ENCODE peak calls at places on chromosomes 2 and 18, in ten cellular contexts. Z, Y, F, L, N, W, D, O, B and P are unnamed samples.

GRCh38 chr2:23843051-23843976 is 83.6 kb downstream of the ATAD2B start:
- DNase-seq in Z (no peak), Y (no peak), F (no peak), L (no peak), N (no peak), W (no peak), D (peak; percentile 10), O (no peak), B (peak; percentile 47), P (no peak)

GRCh38 chr2:37616674-37616999 is 54.8 kb downstream of the CDC42EP3 start:
- DNase-seq in Z (no peak), Y (no peak), F (no peak), L (no peak), N (no peak), W (no peak), D (no peak), O (no peak), B (peak; percentile 98), P (no peak)

GRCh38 chr2:228526687-228527086 is 345.2 kb upstream of the SPHKAP start:
- DNase-seq in Z (no peak), Y (no peak), F (no peak), L (no peak), N (no peak), W (no peak), D (no peak), O (no peak), B (no peak), P (no peak)

GRCh38 chr18:31880186-31880898 is 62.6 kb downstream of the TRAPPC8 start:
- DNase-seq in Z (no peak), Y (no peak), F (no peak), L (no peak), N (no peak), W (no peak), D (no peak), O (no peak), B (no peak), P (no peak)

GRCh38 chr2:18167871-18168270 is 289.4 kb downstream of the KCNS3 start:
- DNase-seq in Z (no peak), Y (no peak), F (no peak), L (no peak), N (no peak), W (no peak), D (no peak), O (no peak), B (no peak), P (no peak)

GRCh38 chr2:152875832-152876669 is 157.6 kb downstream of the ARL6IP6 start:
- DNase-seq in Z (no peak), Y (no peak), F (no peak), L (no peak), N (no peak), W (no peak), D (no peak), O (no peak), B (peak; percentile 24), P (no peak)

GRCh38 chr18:45197526-45197970 is 417.7 kb upstream of the SLC14A2 start:
- DNase-seq in Z (no peak), Y (no peak), F (no peak), L (no peak), N (no peak), W (no peak), D (no peak), O (no peak), B (peak; percentile 44), P (no peak)

GRCh38 chr2:16553222-16553621 is 112.4 kb downstream of the CYRIA start:
- DNase-seq in Z (peak; percentile 46), Y (no peak), F (peak; percentile 49), L (no peak), N (no peak), W (peak; percentile 2), D (peak; percentile 44), O (peak; percentile 7), B (peak; percentile 1), P (peak; percentile 51)

GRCh38 chr2:109279243-109279860 is 150.3 kb downstream of the SH3RF3 start:
- DNase-seq in Z (no peak), Y (no peak), F (no peak), L (no peak), N (no peak), W (no peak), D (no peak), O (no peak), B (no peak), P (no peak)

GRCh38 chr2:234754126-234754525 is 197.7 kb upstream of the SH3BP4 start:
- DNase-seq in Z (no peak), Y (no peak), F (no peak), L (no peak), N (no peak), W (no peak), D (no peak), O (no peak), B (peak; percentile 47), P (no peak)

GRCh38 chr18:48757906-48758305 is 192.9 kb downstream of the SMAD7 start:
- DNase-seq in Z (no peak), Y (no peak), F (no peak), L (no peak), N (no peak), W (no peak), D (no peak), O (no peak), B (no peak), P (no peak)

GRCh38 chr2:190596998-190597397 is 51.9 kb upstream of the NAB1 start:
- DNase-seq in Z (no peak), Y (no peak), F (no peak), L (peak; percentile 49), N (no peak), W (no peak), D (no peak), O (no peak), B (no peak), P (no peak)

GRCh38 chr18:46156838-46157237 is 52.7 kb downstream of the HAUS1 start:
- DNase-seq in Z (no peak), Y (no peak), F (no peak), L (no peak), N (no peak), W (no peak), D (no peak), O (no peak), B (no peak), P (no peak)

GRCh38 chr2:36459725-36460137 is 104.2 kb downstream of the CRIM1 start:
- DNase-seq in Z (peak; percentile 52), Y (no peak), F (peak; percentile 66), L (no peak), N (peak; percentile 6), W (no peak), D (peak; percentile 83), O (no peak), B (peak; percentile 59), P (peak; percentile 89)

GRCh38 chr2:70561893-70562292 is 8.3 kb upstream of the TGFA start:
- DNase-seq in Z (no peak), Y (no peak), F (no peak), L (no peak), N (no peak), W (no peak), D (no peak), O (no peak), B (no peak), P (no peak)

GRCh38 chr18:48589797-48590519 is 51.1 kb downstream of the CTIF start:
- DNase-seq in Z (no peak), Y (no peak), F (no peak), L (peak; percentile 86), N (no peak), W (no peak), D (no peak), O (no peak), B (no peak), P (no peak)

GRCh38 chr2:111900859-111901258 is 2.5 kb downstream of the MERTK start:
- DNase-seq in Z (peak; percentile 23), Y (no peak), F (peak; percentile 60), L (no peak), N (no peak), W (no peak), D (peak; percentile 68), O (no peak), B (peak; percentile 45), P (peak; percentile 65)

GRCh38 chr2:212712991-212713390 is 174.4 kb upstream of the ERBB4 start:
- DNase-seq in Z (no peak), Y (no peak), F (no peak), L (no peak), N (no peak), W (no peak), D (no peak), O (no peak), B (peak; percentile 16), P (no peak)

GRCh38 chr2:188292446-188293239 is 969 bp downstream of the GULP1 start:
- DNase-seq in Z (peak; percentile 69), Y (peak; percentile 85), F (peak; percentile 85), L (peak; percentile 86), N (peak; percentile 62), W (no peak), D (peak; percentile 91), O (no peak), B (peak; percentile 87), P (peak; percentile 83)

GRCh38 chr2:56565143-56565542 is 381.4 kb downstream of the CCDC85A start:
- DNase-seq in Z (no peak), Y (no peak), F (no peak), L (no peak), N (no peak), W (no peak), D (no peak), O (no peak), B (peak; percentile 5), P (no peak)

GRCh38 chr2:134324942-134325341 is 71.1 kb downstream of the MGAT5 start:
- DNase-seq in Z (no peak), Y (no peak), F (no peak), L (no peak), N (no peak), W (no peak), D (no peak), O (no peak), B (no peak), P (no peak)

GRCh38 chr2:101736861-101737291 is 39.4 kb downstream of the MAP4K4 start:
- DNase-seq in Z (no peak), Y (no peak), F (no peak), L (no peak), N (no peak), W (no peak), D (no peak), O (no peak), B (peak; percentile 85), P (no peak)

GRCh38 chr2:237312021-237312755 is 101.8 kb downstream of the COL6A3 start:
- DNase-seq in Z (no peak), Y (no peak), F (no peak), L (no peak), N (no peak), W (no peak), D (no peak), O (no peak), B (peak; percentile 43), P (no peak)

GRCh38 chr18:39057423-39058057 is 1491.9 kb upstream of the CELF4 start:
- DNase-seq in Z (no peak), Y (no peak), F (peak; percentile 10), L (no peak), N (no peak), W (no peak), D (no peak), O (no peak), B (peak; percentile 4), P (no peak)

GRCh38 chr2:239983004-239983778 is 42.0 kb downstream of the NDUFA10 start:
- DNase-seq in Z (no peak), Y (no peak), F (no peak), L (no peak), N (no peak), W (no peak), D (no peak), O (no peak), B (no peak), P (no peak)

GRCh38 chr2:1431886-1432400 is 18.7 kb downstream of the TPO start:
- DNase-seq in Z (no peak), Y (no peak), F (no peak), L (no peak), N (no peak), W (no peak), D (no peak), O (no peak), B (no peak), P (no peak)

GRCh38 chr2:60958800-60959199 is 58.7 kb upstream of the PEX13 start:
- DNase-seq in Z (no peak), Y (no peak), F (no peak), L (no peak), N (no peak), W (no peak), D (no peak), O (no peak), B (peak; percentile 57), P (no peak)

GRCh38 chr2:165877565-165878550 is 75.7 kb downstream of the TTC21B start:
- DNase-seq in Z (no peak), Y (no peak), F (no peak), L (no peak), N (no peak), W (no peak), D (no peak), O (peak; percentile 3), B (peak; percentile 66), P (no peak)